ENCODE peak calls at places on chromosomes 5 and 9, in seven cellular contexts. One of them, this sample, is unnamed.

GRCh38 chr5:149205625-149206523 is 64.6 kb downstream of the ABLIM3 start:
- DNase-seq in H1: peak; percentile 26
- DNase-seq in IMR-90: peak; percentile 93
- DNase-seq in neuronal stem cell: no peak
- DNase-seq in mesenchymal stem cell: peak; percentile 99
- DNase-seq in mesendoderm: no peak
- DNase-seq in trophoblast cell: no peak
- DNase-seq in this sample: no peak

GRCh38 chr9:6552738-6553121 is 92.8 kb downstream of the GLDC start:
- DNase-seq in H1: no peak
- DNase-seq in IMR-90: peak; percentile 56
- DNase-seq in neuronal stem cell: no peak
- DNase-seq in mesenchymal stem cell: peak; percentile 73
- DNase-seq in mesendoderm: no peak
- DNase-seq in trophoblast cell: no peak
- DNase-seq in this sample: no peak

GRCh38 chr5:135107986-135108385 is 74.0 kb upstream of the PITX1 start:
- DNase-seq in H1: no peak
- DNase-seq in IMR-90: no peak
- DNase-seq in neuronal stem cell: no peak
- DNase-seq in mesenchymal stem cell: no peak
- DNase-seq in mesendoderm: no peak
- DNase-seq in trophoblast cell: no peak
- DNase-seq in this sample: no peak

GRCh38 chr9:98992885-98993569 is 49.3 kb downstream of the COL15A1 start:
- DNase-seq in H1: no peak
- DNase-seq in IMR-90: no peak
- DNase-seq in neuronal stem cell: no peak
- DNase-seq in mesenchymal stem cell: no peak
- DNase-seq in mesendoderm: no peak
- DNase-seq in trophoblast cell: peak; percentile 94
- DNase-seq in this sample: peak; percentile 5

GRCh38 chr9:311837-312236 is 97.2 kb downstream of the DOCK8 start:
- DNase-seq in H1: no peak
- DNase-seq in IMR-90: no peak
- DNase-seq in neuronal stem cell: no peak
- DNase-seq in mesenchymal stem cell: no peak
- DNase-seq in mesendoderm: no peak
- DNase-seq in trophoblast cell: no peak
- DNase-seq in this sample: no peak

GRCh38 chr9:91809581-91810285 is 140.3 kb downstream of the ROR2 start:
- DNase-seq in H1: peak; percentile 35
- DNase-seq in IMR-90: peak; percentile 53
- DNase-seq in neuronal stem cell: no peak
- DNase-seq in mesenchymal stem cell: no peak
- DNase-seq in mesendoderm: no peak
- DNase-seq in trophoblast cell: peak; percentile 15
- DNase-seq in this sample: no peak

GRCh38 chr9:77582572-77583365 is 65.4 kb downstream of the GNA14 start:
- DNase-seq in H1: no peak
- DNase-seq in IMR-90: no peak
- DNase-seq in neuronal stem cell: no peak
- DNase-seq in mesenchymal stem cell: no peak
- DNase-seq in mesendoderm: peak; percentile 61
- DNase-seq in trophoblast cell: no peak
- DNase-seq in this sample: no peak

GRCh38 chr9:110370316-110370715 is 32.7 kb upstream of the TXNDC8 start:
- DNase-seq in H1: no peak
- DNase-seq in IMR-90: peak; percentile 34
- DNase-seq in neuronal stem cell: no peak
- DNase-seq in mesenchymal stem cell: peak; percentile 11
- DNase-seq in mesendoderm: no peak
- DNase-seq in trophoblast cell: no peak
- DNase-seq in this sample: no peak

GRCh38 chr5:37850128-37850865 is 10.5 kb upstream of the GDNF start:
- DNase-seq in H1: no peak
- DNase-seq in IMR-90: peak; percentile 44
- DNase-seq in neuronal stem cell: no peak
- DNase-seq in mesenchymal stem cell: no peak
- DNase-seq in mesendoderm: no peak
- DNase-seq in trophoblast cell: no peak
- DNase-seq in this sample: no peak

GRCh38 chr5:108361771-108362170 is 20.1 kb downstream of the FBXL17 start:
- DNase-seq in H1: no peak
- DNase-seq in IMR-90: no peak
- DNase-seq in neuronal stem cell: no peak
- DNase-seq in mesenchymal stem cell: no peak
- DNase-seq in mesendoderm: no peak
- DNase-seq in trophoblast cell: peak; percentile 18
- DNase-seq in this sample: no peak

GRCh38 chr9:131008563-131008908 is 438 bp upstream of the LAMC3 start:
- DNase-seq in H1: no peak
- DNase-seq in IMR-90: no peak
- DNase-seq in neuronal stem cell: no peak
- DNase-seq in mesenchymal stem cell: no peak
- DNase-seq in mesendoderm: no peak
- DNase-seq in trophoblast cell: peak; percentile 3
- DNase-seq in this sample: no peak

GRCh38 chr9:129435272-129435671 is 185.6 kb downstream of the C9orf50 start:
- DNase-seq in H1: no peak
- DNase-seq in IMR-90: no peak
- DNase-seq in neuronal stem cell: no peak
- DNase-seq in mesenchymal stem cell: no peak
- DNase-seq in mesendoderm: no peak
- DNase-seq in trophoblast cell: no peak
- DNase-seq in this sample: no peak

GRCh38 chr5:150487199-150488061 is 20.5 kb upstream of the NDST1 start:
- DNase-seq in H1: no peak
- DNase-seq in IMR-90: peak; percentile 34
- DNase-seq in neuronal stem cell: no peak
- DNase-seq in mesenchymal stem cell: peak; percentile 79
- DNase-seq in mesendoderm: no peak
- DNase-seq in trophoblast cell: peak; percentile 23
- DNase-seq in this sample: no peak

GRCh38 chr5:150489358-150490295 is 18.3 kb upstream of the NDST1 start:
- DNase-seq in H1: no peak
- DNase-seq in IMR-90: peak; percentile 71
- DNase-seq in neuronal stem cell: no peak
- DNase-seq in mesenchymal stem cell: peak; percentile 77
- DNase-seq in mesendoderm: peak; percentile 76
- DNase-seq in trophoblast cell: peak; percentile 24
- DNase-seq in this sample: peak; percentile 58

GRCh38 chr5:150490754-150491153 is 17.2 kb upstream of the NDST1 start:
- DNase-seq in H1: no peak
- DNase-seq in IMR-90: peak; percentile 67
- DNase-seq in neuronal stem cell: no peak
- DNase-seq in mesenchymal stem cell: no peak
- DNase-seq in mesendoderm: no peak
- DNase-seq in trophoblast cell: no peak
- DNase-seq in this sample: no peak

GRCh38 chr5:150490296-150490669 is 17.6 kb upstream of the NDST1 start:
- DNase-seq in H1: no peak
- DNase-seq in IMR-90: no peak
- DNase-seq in neuronal stem cell: no peak
- DNase-seq in mesenchymal stem cell: no peak
- DNase-seq in mesendoderm: no peak
- DNase-seq in trophoblast cell: no peak
- DNase-seq in this sample: no peak

GRCh38 chr5:150488519-150489357 is 19.2 kb upstream of the NDST1 start:
- DNase-seq in H1: no peak
- DNase-seq in IMR-90: peak; percentile 59
- DNase-seq in neuronal stem cell: no peak
- DNase-seq in mesenchymal stem cell: peak; percentile 87
- DNase-seq in mesendoderm: no peak
- DNase-seq in trophoblast cell: peak; percentile 42
- DNase-seq in this sample: no peak
- H3K4me1 ChIP-seq in H1: peaks cover 35% of the 10 kb centered on the region
- H3K4me1 ChIP-seq in IMR-90: peaks cover 53% of the 10 kb centered on the region
- H3K4me1 ChIP-seq in neuronal stem cell: peaks cover 46% of the 10 kb centered on the region
- H3K4me1 ChIP-seq in mesenchymal stem cell: peaks cover 51% of the 10 kb centered on the region
- H3K4me1 ChIP-seq in mesendoderm: peaks cover 30% of the 10 kb centered on the region
- H3K4me1 ChIP-seq in trophoblast cell: peaks cover 55% of the 10 kb centered on the region
- H3K4me1 ChIP-seq in this sample: peaks cover 19% of the 10 kb centered on the region

GRCh38 chr5:142517840-142518239 is 168.1 kb downstream of the FGF1 start:
- DNase-seq in H1: no peak
- DNase-seq in IMR-90: no peak
- DNase-seq in neuronal stem cell: no peak
- DNase-seq in mesenchymal stem cell: no peak
- DNase-seq in mesendoderm: no peak
- DNase-seq in trophoblast cell: no peak
- DNase-seq in this sample: no peak

GRCh38 chr5:142521706-142522105 is 164.2 kb downstream of the FGF1 start:
- DNase-seq in H1: no peak
- DNase-seq in IMR-90: peak; percentile 16
- DNase-seq in neuronal stem cell: no peak
- DNase-seq in mesenchymal stem cell: no peak
- DNase-seq in mesendoderm: no peak
- DNase-seq in trophoblast cell: peak; percentile 49
- DNase-seq in this sample: no peak

GRCh38 chr5:142516732-142517131 is 169.2 kb downstream of the FGF1 start:
- DNase-seq in H1: no peak
- DNase-seq in IMR-90: no peak
- DNase-seq in neuronal stem cell: no peak
- DNase-seq in mesenchymal stem cell: no peak
- DNase-seq in mesendoderm: no peak
- DNase-seq in trophoblast cell: no peak
- DNase-seq in this sample: no peak

GRCh38 chr5:142522983-142523382 is 162.9 kb downstream of the FGF1 start:
- DNase-seq in H1: no peak
- DNase-seq in IMR-90: no peak
- DNase-seq in neuronal stem cell: no peak
- DNase-seq in mesenchymal stem cell: no peak
- DNase-seq in mesendoderm: peak; percentile 19
- DNase-seq in trophoblast cell: peak; percentile 90
- DNase-seq in this sample: no peak

DNA sequence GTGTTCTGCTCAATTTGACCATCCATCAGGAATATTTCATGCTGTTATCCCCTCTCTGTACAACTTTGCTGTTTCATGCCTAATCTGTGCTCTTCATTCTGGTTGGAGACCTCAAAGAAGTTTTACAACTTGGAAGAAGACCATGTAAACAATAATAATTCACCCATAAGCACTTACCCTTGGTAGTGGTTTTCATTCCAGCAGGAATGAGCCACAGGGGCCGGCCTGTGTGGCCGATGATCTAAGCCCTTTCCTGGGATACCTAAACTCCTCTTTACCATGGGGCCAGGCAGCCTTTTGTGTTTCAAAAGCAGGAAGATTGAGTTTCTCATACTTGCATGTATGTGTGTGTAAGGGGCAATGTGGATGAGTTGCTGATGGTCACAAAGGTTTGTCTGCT is 165.0 kb downstream of the FGF1 start:
- DNase-seq in H1: no peak
- DNase-seq in IMR-90: peak; percentile 78
- DNase-seq in neuronal stem cell: no peak
- DNase-seq in mesenchymal stem cell: peak; percentile 75
- DNase-seq in mesendoderm: no peak
- DNase-seq in trophoblast cell: no peak
- DNase-seq in this sample: no peak
- H4K8ac ChIP-seq in H1: no peak overlapping the region
- H4K8ac ChIP-seq in IMR-90: no peak overlapping the region
- H4K8ac ChIP-seq in neuronal stem cell: no peak overlapping the region
- H4K8ac ChIP-seq in mesenchymal stem cell: no peak overlapping the region
- H4K8ac ChIP-seq in mesendoderm: no peak overlapping the region
- H4K8ac ChIP-seq in trophoblast cell: no peak overlapping the region
- H4K8ac ChIP-seq in this sample: no peak overlapping the region

GRCh38 chr9:74848150-74848525 is 39.6 kb downstream of the TRPM6 start:
- DNase-seq in H1: no peak
- DNase-seq in IMR-90: no peak
- DNase-seq in neuronal stem cell: no peak
- DNase-seq in mesenchymal stem cell: no peak
- DNase-seq in mesendoderm: no peak
- DNase-seq in trophoblast cell: no peak
- DNase-seq in this sample: no peak
- H2BK5ac ChIP-seq in H1: no peak overlapping the region
- H2BK5ac ChIP-seq in IMR-90: no peak overlapping the region
- H2BK5ac ChIP-seq in neuronal stem cell: no peak overlapping the region
- H2BK5ac ChIP-seq in mesenchymal stem cell: no peak overlapping the region
- H2BK5ac ChIP-seq in mesendoderm: no peak overlapping the region
- H2BK5ac ChIP-seq in trophoblast cell: no peak overlapping the region
- H2BK5ac ChIP-seq in this sample: no peak overlapping the region

GRCh38 chr5:10439692-10440091 is 2.0 kb upstream of the ROPN1L start:
- DNase-seq in H1: no peak
- DNase-seq in IMR-90: no peak
- DNase-seq in neuronal stem cell: no peak
- DNase-seq in mesenchymal stem cell: no peak
- DNase-seq in mesendoderm: no peak
- DNase-seq in trophoblast cell: no peak
- DNase-seq in this sample: no peak
- H3K4me1 ChIP-seq in H1: no peaks in the 10 kb centered on the region
- H3K4me1 ChIP-seq in IMR-90: peaks cover 2% of the 10 kb centered on the region
- H3K4me1 ChIP-seq in neuronal stem cell: peaks cover 1% of the 10 kb centered on the region
- H3K4me1 ChIP-seq in mesenchymal stem cell: peaks cover 10% of the 10 kb centered on the region
- H3K4me1 ChIP-seq in mesendoderm: no peaks in the 10 kb centered on the region
- H3K4me1 ChIP-seq in trophoblast cell: peaks cover 5% of the 10 kb centered on the region
- H3K4me1 ChIP-seq in this sample: no peaks in the 10 kb centered on the region

GRCh38 chr5:66413931-66414330 is 182.3 kb upstream of the MAST4 start:
- DNase-seq in H1: no peak
- DNase-seq in IMR-90: no peak
- DNase-seq in neuronal stem cell: no peak
- DNase-seq in mesenchymal stem cell: no peak
- DNase-seq in mesendoderm: no peak
- DNase-seq in trophoblast cell: no peak
- DNase-seq in this sample: no peak

GRCh38 chr5:66408561-66408960 is 187.6 kb upstream of the MAST4 start:
- DNase-seq in H1: no peak
- DNase-seq in IMR-90: no peak
- DNase-seq in neuronal stem cell: no peak
- DNase-seq in mesenchymal stem cell: no peak
- DNase-seq in mesendoderm: no peak
- DNase-seq in trophoblast cell: no peak
- DNase-seq in this sample: no peak

GRCh38 chr5:66415208-66415607 is 181.0 kb upstream of the MAST4 start:
- DNase-seq in H1: no peak
- DNase-seq in IMR-90: no peak
- DNase-seq in neuronal stem cell: no peak
- DNase-seq in mesenchymal stem cell: no peak
- DNase-seq in mesendoderm: no peak
- DNase-seq in trophoblast cell: no peak
- DNase-seq in this sample: no peak

GRCh38 chr5:66410056-66410455 is 186.1 kb upstream of the MAST4 start:
- DNase-seq in H1: no peak
- DNase-seq in IMR-90: no peak
- DNase-seq in neuronal stem cell: no peak
- DNase-seq in mesenchymal stem cell: no peak
- DNase-seq in mesendoderm: no peak
- DNase-seq in trophoblast cell: no peak
- DNase-seq in this sample: no peak

GRCh38 chr5:66411701-66412100 is 184.5 kb upstream of the MAST4 start:
- DNase-seq in H1: no peak
- DNase-seq in IMR-90: no peak
- DNase-seq in neuronal stem cell: no peak
- DNase-seq in mesenchymal stem cell: no peak
- DNase-seq in mesendoderm: no peak
- DNase-seq in trophoblast cell: no peak
- DNase-seq in this sample: no peak
- H4K8ac ChIP-seq in H1: no peak overlapping the region
- H4K8ac ChIP-seq in IMR-90: no peak overlapping the region
- H4K8ac ChIP-seq in neuronal stem cell: no peak overlapping the region
- H4K8ac ChIP-seq in mesenchymal stem cell: no peak overlapping the region
- H4K8ac ChIP-seq in mesendoderm: no peak overlapping the region
- H4K8ac ChIP-seq in trophoblast cell: no peak overlapping the region
- H4K8ac ChIP-seq in this sample: no peak overlapping the region